ENCODE peak calls at places on chromosomes 7 and 10, in seven cellular contexts. A is GM12892, C is GM12891, M is prostate gland, K is sigmoid colon, X is spleen, L is breast epithelium. O is an unnamed sample.

GRCh38 chr10:122185643-122186042 is 85.5 kb upstream of the BTBD16 start:
- DNase-seq in A (no peak), C (no peak), M (no peak), K (no peak), X (no peak), L (no peak), O (no peak)

GRCh38 chr10:32963102-32963501 is 5.1 kb upstream of the ITGB1 start:
- DNase-seq in A (no peak), C (no peak), M (no peak), K (no peak), X (no peak), L (no peak), O (no peak)

GRCh38 chr7:42522227-42522991 is 285.4 kb upstream of the GLI3 start:
- DNase-seq in A (no peak), C (no peak), M (no peak), K (no peak), X (no peak), L (peak; percentile 23), O (no peak)

GRCh38 chr7:82562716-82563404 is 119.3 kb upstream of the CACNA2D1 start:
- DNase-seq in A (no peak), C (no peak), M (no peak), K (no peak), X (no peak), L (no peak), O (no peak)

GRCh38 chr10:118002581-118002980 is 44.2 kb downstream of the RAB11FIP2 start:
- DNase-seq in A (no peak), C (no peak), M (no peak), K (no peak), X (no peak), L (no peak), O (no peak)

GRCh38 chr10:30818854-30819253 is 189.3 kb upstream of the LYZL2 start:
- DNase-seq in A (no peak), C (no peak), M (no peak), K (peak; percentile 72), X (peak; percentile 57), L (no peak), O (no peak)

GRCh38 chr7:147711429-147711828 is 879.1 kb upstream of the C7orf33 start:
- DNase-seq in A (no peak), C (no peak), M (no peak), K (no peak), X (no peak), L (no peak), O (no peak)

GRCh38 chr7:57328963-57329362 is 121.0 kb upstream of the ZNF716 start:
- DNase-seq in A (no peak), C (no peak), M (no peak), K (no peak), X (no peak), L (no peak), O (no peak)

GRCh38 chr10:80407836-80408197 is 534 bp upstream of the PRXL2A start:
- DNase-seq in A (no peak), C (peak; percentile 25), M (no peak), K (no peak), X (peak; percentile 80), L (no peak), O (no peak)

GRCh38 chr10:71268247-71268691 is 50.8 kb upstream of the SLC29A3 start:
- DNase-seq in A (no peak), C (no peak), M (no peak), K (no peak), X (no peak), L (no peak), O (no peak)

GRCh38 chr7:50505553-50505952 is 55.4 kb upstream of the FIGNL1 start:
- DNase-seq in A (no peak), C (no peak), M (no peak), K (no peak), X (peak; percentile 66), L (no peak), O (no peak)

GRCh38 chr7:50504646-50505546 is 54.7 kb upstream of the FIGNL1 start:
- DNase-seq in A (no peak), C (no peak), M (no peak), K (no peak), X (no peak), L (no peak), O (no peak)

GRCh38 chr7:50507898-50508470 is 57.2 kb downstream of the DDC start:
- DNase-seq in A (no peak), C (no peak), M (no peak), K (no peak), X (peak; percentile 51), L (no peak), O (no peak)

GRCh38 chr7:50509459-50509858 is 55.7 kb downstream of the DDC start:
- DNase-seq in A (no peak), C (no peak), M (no peak), K (no peak), X (no peak), L (no peak), O (no peak)

GRCh38 chr7:50508471-50508943 is 56.7 kb downstream of the DDC start:
- DNase-seq in A (no peak), C (no peak), M (peak; percentile 73), K (no peak), X (no peak), L (no peak), O (no peak)
- TF ChIP-seq POLR2AphosphoS5 in A (no peak), C (no peak), M (peak; percentile 91), K (no peak), X (no peak), L (no peak), O (no peak)

GRCh38 chr10:17454181-17454800 is at the start of gene ST8SIA6:
- DNase-seq in A (peak; percentile 39), C (peak; percentile 65), M (peak; percentile 54), K (no peak), X (peak; percentile 87), L (no peak), O (peak; percentile 44)

GRCh38 chr10:17453035-17453376 is 1.4 kb downstream of the ST8SIA6 start:
- DNase-seq in A (no peak), C (no peak), M (no peak), K (no peak), X (no peak), L (no peak), O (no peak)

GRCh38 chr10:17450024-17450423 is 4.4 kb downstream of the ST8SIA6 start:
- DNase-seq in A (no peak), C (no peak), M (no peak), K (no peak), X (no peak), L (no peak), O (no peak)

GRCh38 chr10:17453377-17454091 is 861 bp downstream of the ST8SIA6 start:
- DNase-seq in A (peak; percentile 14), C (no peak), M (peak; percentile 60), K (no peak), X (peak; percentile 82), L (peak; percentile 37), O (peak; percentile 41)

DNA sequence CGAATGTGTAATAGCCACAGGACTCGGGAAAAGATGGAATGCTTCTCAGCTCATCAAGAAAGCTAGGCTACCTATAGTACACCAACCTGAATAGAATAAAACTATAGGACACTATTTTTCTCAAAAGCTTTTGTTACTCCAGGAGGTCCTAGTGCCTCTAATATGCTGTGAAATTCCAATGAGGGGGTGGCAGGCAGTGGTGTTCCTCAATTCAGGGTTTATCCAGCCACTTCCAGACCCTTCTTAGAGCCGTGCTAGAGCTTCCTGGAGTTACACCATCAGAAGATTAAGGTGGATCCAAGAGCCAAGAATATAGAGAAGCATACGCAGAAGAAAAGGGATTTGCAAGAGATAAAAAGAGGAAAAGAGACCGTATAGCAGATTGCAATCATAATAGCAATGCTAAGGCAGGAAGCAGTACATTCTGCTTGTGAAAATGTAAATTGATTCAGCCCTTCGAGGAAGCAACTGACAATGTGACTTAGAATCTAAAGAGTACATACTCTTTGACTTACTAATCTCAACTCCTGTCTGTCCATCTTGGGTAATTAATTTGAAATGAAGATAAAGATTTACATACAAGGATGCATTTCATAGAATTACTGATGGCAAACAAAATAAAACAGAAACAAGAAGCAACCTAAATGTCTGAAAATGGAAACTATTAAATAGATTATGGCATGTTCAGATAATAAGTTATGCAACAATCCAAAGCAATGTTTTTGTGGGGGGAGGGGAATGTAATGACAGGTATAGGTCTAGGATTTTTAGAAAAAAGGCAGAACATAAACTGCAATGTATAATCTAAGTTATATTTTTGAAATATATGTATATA is 2.1 kb downstream of the ST8SIA6 start:
- DNase-seq in A (no peak), C (no peak), M (no peak), K (no peak), X (no peak), L (no peak), O (no peak)
- TF ChIP-seq POLR2A in A (no peak), C (no peak), M (no peak), K (no peak), X (no peak), L (no peak), O (no peak)

GRCh38 chr7:149775176-149775556 is 1.8 kb upstream of the ZNF467 start:
- DNase-seq in A (no peak), C (no peak), M (no peak), K (no peak), X (no peak), L (no peak), O (no peak)

GRCh38 chr7:149776305-149776704 is 2.9 kb upstream of the ZNF467 start:
- DNase-seq in A (no peak), C (no peak), M (no peak), K (peak; percentile 84), X (peak; percentile 88), L (peak; percentile 43), O (peak; percentile 68)

GRCh38 chr7:149772821-149773425 is 465 bp downstream of the ZNF467 start:
- DNase-seq in A (no peak), C (no peak), M (no peak), K (no peak), X (peak; percentile 91), L (no peak), O (peak; percentile 44)

GRCh38 chr7:149773446-149774236 is at the start of gene ZNF467:
- DNase-seq in A (no peak), C (no peak), M (peak; percentile 62), K (peak; percentile 90), X (peak; percentile 93), L (peak; percentile 48), O (peak; percentile 78)

DNA sequence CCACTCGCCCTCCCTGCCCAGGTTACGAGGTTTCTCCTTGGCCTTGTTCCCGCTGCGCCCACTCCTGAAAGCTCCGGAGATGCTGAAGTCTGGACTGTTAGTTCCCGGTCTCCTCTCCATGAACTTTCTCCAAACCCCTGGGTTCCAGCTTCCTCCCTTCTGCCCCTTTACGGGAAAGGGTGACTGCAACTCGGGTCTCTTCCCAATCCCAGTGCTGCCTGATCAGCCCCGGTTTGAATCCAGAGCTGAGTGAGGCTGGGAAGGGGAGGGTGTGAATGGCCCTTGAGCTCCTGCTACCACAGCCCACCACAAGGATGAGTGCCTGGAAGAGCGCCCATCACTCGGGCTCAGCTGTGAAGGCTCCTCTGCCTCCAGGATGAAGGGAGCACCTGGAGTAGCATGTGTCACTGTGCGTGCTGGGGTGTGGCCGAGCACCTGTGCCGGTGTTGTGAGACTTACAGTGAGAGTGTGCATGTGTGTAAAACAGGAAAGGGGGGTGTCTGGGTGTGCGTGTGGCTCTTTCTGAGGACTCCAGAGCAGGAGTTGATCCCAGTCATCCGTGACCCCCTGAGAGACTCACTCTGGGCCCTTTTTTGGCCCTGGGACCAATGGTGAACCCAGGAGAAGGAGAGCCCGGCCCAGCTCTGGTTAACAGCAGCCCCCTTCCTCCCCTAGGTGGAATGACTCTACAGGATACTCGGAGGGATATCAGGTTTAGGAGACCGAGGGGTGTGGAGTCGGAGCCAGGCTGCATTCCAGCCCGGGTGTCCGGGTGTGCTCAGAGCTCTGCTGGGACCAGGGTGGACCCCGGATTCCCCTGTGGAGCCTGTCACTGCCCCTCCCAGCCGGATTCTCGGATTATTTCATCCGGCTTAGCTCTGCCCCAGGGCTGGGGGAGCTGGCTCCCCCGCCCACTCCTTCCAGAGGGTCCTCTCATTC is 1.1 kb upstream of the ZNF467 start:
- DNase-seq in A (no peak), C (no peak), M (no peak), K (no peak), X (peak; percentile 72), L (no peak), O (no peak)
- TF ChIP-seq POLR2AphosphoS5 in A (no peak), C (no peak), M (no peak), K (no peak), X (no peak), L (no peak), O (no peak)

GRCh38 chr10:43827853-43828252 is 179.2 kb upstream of the ZNF32 start:
- DNase-seq in A (no peak), C (no peak), M (no peak), K (no peak), X (no peak), L (no peak), O (no peak)
- TF ChIP-seq POLR2A in A (no peak), C (no peak), M (no peak), K (no peak), X (no peak), L (no peak), O (no peak)